ENCODE peak calls at places on chromosomes 11 and 22, in eight cellular contexts. J is endothelial cell, V is AG09319, P is heart right ventricle, W is body of pancreas, D is lower leg skin, O is fibroblast of the aortic adventitia, U is tibial nerve. Y is an unnamed sample.

GRCh38 chr22:20296598-20296997 is 23.3 kb downstream of the DGCR6L start:
- DNase-seq in J (no peak), V (no peak), P (no peak), W (no peak), D (no peak), O (no peak), U (no peak), Y (no peak)

GRCh38 chr22:38882972-38883622 is 11.1 kb upstream of the CBX6 start:
- DNase-seq in J (no peak), V (no peak), P (no peak), W (no peak), D (no peak), O (no peak), U (no peak), Y (no peak)

GRCh38 chr22:31812977-31813605 is 59.3 kb downstream of the DEPDC5 start:
- DNase-seq in J (no peak), V (no peak), P (no peak), W (no peak), D (no peak), O (no peak), U (no peak), Y (no peak)

GRCh38 chr11:76769645-76770586 is 13.2 kb upstream of the TSKU start:
- DNase-seq in J (no peak), V (no peak), P (no peak), W (peak), D (no peak), O (peak), U (no peak), Y (no peak)

GRCh38 chr22:40453676-40454075 is 83.3 kb downstream of the SGSM3 start:
- DNase-seq in J (no peak), V (no peak), P (no peak), W (no peak), D (no peak), O (no peak), U (no peak), Y (no peak)

GRCh38 chr22:46742576-46743221 is 4.6 kb upstream of the CERK start:
- DNase-seq in J (no peak), V (no peak), P (no peak), W (no peak), D (no peak), O (no peak), U (no peak), Y (no peak)

GRCh38 chr11:65204646-65205601 is 23.2 kb downstream of the CAPN1 start:
- DNase-seq in J (peak), V (no peak), P (no peak), W (no peak), D (no peak), O (peak), U (no peak), Y (peak)

GRCh38 chr11:26286472-26287066 is 45.4 kb upstream of the ANO3 start:
- DNase-seq in J (peak), V (no peak), P (no peak), W (no peak), D (no peak), O (peak), U (no peak), Y (no peak)

GRCh38 chr22:48737461-48738203 is 1090.0 kb downstream of the BRD1 start:
- DNase-seq in J (no peak), V (no peak), P (no peak), W (no peak), D (no peak), O (no peak), U (no peak), Y (no peak)

GRCh38 chr22:23306926-23307325 is 126.6 kb downstream of the BCR start:
- DNase-seq in J (no peak), V (no peak), P (no peak), W (no peak), D (no peak), O (no peak), U (no peak), Y (no peak)

GRCh38 chr11:117900720-117901440 is 24.4 kb upstream of the FXYD6 start:
- DNase-seq in J (no peak), V (no peak), P (no peak), W (no peak), D (no peak), O (no peak), U (no peak), Y (no peak)

GRCh38 chr11:18393581-18394299 is 623 bp upstream of the LDHA start:
- DNase-seq in J (no peak), V (no peak), P (no peak), W (peak), D (no peak), O (no peak), U (peak), Y (no peak)

GRCh38 chr22:38656256-38657148 is at the start of the genes CBY1 and FAM227A:
- DNase-seq in J (peak), V (peak), P (peak), W (peak), D (peak), O (peak), U (peak), Y (peak)

GRCh38 chr11:125448136-125448535 is 47.9 kb downstream of the FEZ1 start:
- DNase-seq in J (no peak), V (no peak), P (no peak), W (no peak), D (no peak), O (peak), U (no peak), Y (no peak)

GRCh38 chr11:18366286-18366685 is 28.1 kb upstream of the LDHA start:
- DNase-seq in J (no peak), V (no peak), P (no peak), W (no peak), D (no peak), O (no peak), U (no peak), Y (no peak)

GRCh38 chr11:128658499-128658898 is 35.4 kb upstream of the FLI1 start:
- DNase-seq in J (no peak), V (no peak), P (no peak), W (no peak), D (no peak), O (no peak), U (no peak), Y (no peak)

GRCh38 chr11:304915-305833 is 2.4 kb upstream of the IFITM2 start:
- DNase-seq in J (peak), V (peak), P (peak), W (peak), D (peak), O (peak), U (peak), Y (no peak)

GRCh38 chr11:8094656-8095055 is 13.6 kb downstream of the TUB start:
- DNase-seq in J (no peak), V (no peak), P (no peak), W (peak), D (no peak), O (no peak), U (no peak), Y (no peak)

GRCh38 chr11:72352859-72353551 is 81.3 kb downstream of the CLPB start:
- DNase-seq in J (peak), V (peak), P (no peak), W (no peak), D (no peak), O (peak), U (peak), Y (no peak)

GRCh38 chr11:100932474-100933100 is 197.0 kb downstream of the PGR start:
- DNase-seq in J (no peak), V (no peak), P (no peak), W (no peak), D (no peak), O (peak), U (no peak), Y (no peak)

GRCh38 chr11:46248270-46249102 is 29.0 kb upstream of the CREB3L1 start:
- DNase-seq in J (no peak), V (peak), P (no peak), W (no peak), D (no peak), O (peak), U (no peak), Y (no peak)

GRCh38 chr11:12841946-12842630 is 167.0 kb upstream of the RASSF10 start:
- DNase-seq in J (peak), V (no peak), P (no peak), W (peak), D (no peak), O (peak), U (no peak), Y (no peak)

GRCh38 chr22:39498368-39498767 is 3.7 kb upstream of the MIEF1 start:
- DNase-seq in J (no peak), V (no peak), P (no peak), W (no peak), D (peak), O (no peak), U (no peak), Y (no peak)

GRCh38 chr22:43449205-43449830 is 37.5 kb downstream of the MPPED1 start:
- DNase-seq in J (no peak), V (no peak), P (no peak), W (no peak), D (no peak), O (no peak), U (no peak), Y (no peak)

GRCh38 chr22:49697047-49697446 is 130.6 kb downstream of the BRD1 start:
- DNase-seq in J (no peak), V (no peak), P (no peak), W (no peak), D (no peak), O (no peak), U (no peak), Y (no peak)

GRCh38 chr22:21100149-21101032 is 54.6 kb downstream of the LRRC74B start:
- DNase-seq in J (no peak), V (no peak), P (no peak), W (no peak), D (no peak), O (no peak), U (no peak), Y (no peak)

GRCh38 chr11:1222491-1223345 is at the start of gene MUC5B:
- DNase-seq in J (no peak), V (no peak), P (peak), W (no peak), D (no peak), O (peak), U (no peak), Y (no peak)

GRCh38 chr22:37501610-37502341 is 15.6 kb upstream of the MFNG start:
- DNase-seq in J (no peak), V (peak), P (peak), W (peak), D (no peak), O (peak), U (peak), Y (no peak)

GRCh38 chr11:5279678-5280077 is 9.9 kb upstream of the HBE1 start:
- DNase-seq in J (no peak), V (no peak), P (no peak), W (no peak), D (no peak), O (no peak), U (no peak), Y (no peak)

GRCh38 chr11:19374189-19374588 is 133.4 kb upstream of the E2F8 start:
- DNase-seq in J (no peak), V (no peak), P (no peak), W (no peak), D (peak), O (peak), U (no peak), Y (no peak)

GRCh38 chr22:50569896-50570535 is 7.3 kb upstream of the SYCE3 start:
- DNase-seq in J (no peak), V (no peak), P (no peak), W (no peak), D (no peak), O (no peak), U (no peak), Y (no peak)

GRCh38 chr22:44024288-44024908 is at the start of gene PARVB:
- DNase-seq in J (peak), V (no peak), P (peak), W (peak), D (no peak), O (peak), U (no peak), Y (no peak)

GRCh38 chr11:114321621-114322257 is 25.5 kb downstream of the NNMT start:
- DNase-seq in J (no peak), V (peak), P (peak), W (peak), D (no peak), O (peak), U (no peak), Y (no peak)

GRCh38 chr22:32991353-32992115 is 66.6 kb downstream of the SYN3 start:
- DNase-seq in J (no peak), V (peak), P (peak), W (no peak), D (peak), O (peak), U (no peak), Y (no peak)

GRCh38 chr22:24553597-24554315 is 1.2 kb downstream of the GUCD1 start:
- DNase-seq in J (no peak), V (no peak), P (peak), W (no peak), D (peak), O (peak), U (no peak), Y (no peak)

DNA sequence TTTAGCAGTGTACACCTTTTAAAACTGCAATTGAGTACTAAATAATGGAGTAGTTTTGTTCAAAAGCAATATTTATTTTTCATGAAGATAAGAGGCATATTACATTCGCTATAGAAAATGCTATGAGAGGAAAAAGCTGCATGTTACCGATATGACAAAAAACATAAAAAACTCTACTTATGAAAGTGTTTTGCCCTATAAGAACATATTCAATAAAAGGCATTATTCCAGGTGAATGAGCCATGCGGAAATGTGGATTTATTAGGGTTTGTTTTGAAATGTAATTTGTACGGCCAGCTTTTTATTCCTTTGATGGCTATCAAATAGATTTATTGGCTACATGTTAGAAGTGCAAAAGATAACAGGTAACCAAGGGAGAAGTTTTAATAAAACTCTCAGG is 129.3 kb upstream of the DDI1 start:
- DNase-seq in J (no peak), V (no peak), P (no peak), W (no peak), D (no peak), O (no peak), U (no peak), Y (no peak)
- TF ChIP-seq CTCF in J (no peak), V (no peak), P (no peak), W (no peak), D (no peak), O (no peak), U (no peak), Y (no peak)

GRCh38 chr11:62591448-62592215 is at the start of gene TUT1:
- DNase-seq in J (peak), V (peak), P (peak), W (peak), D (peak), O (peak), U (peak), Y (peak)
- TF ChIP-seq CTCF in J (no peak), V (no peak), P (no peak), W (no peak), D (no peak), O (no peak), U (no peak), Y (no peak)

DNA sequence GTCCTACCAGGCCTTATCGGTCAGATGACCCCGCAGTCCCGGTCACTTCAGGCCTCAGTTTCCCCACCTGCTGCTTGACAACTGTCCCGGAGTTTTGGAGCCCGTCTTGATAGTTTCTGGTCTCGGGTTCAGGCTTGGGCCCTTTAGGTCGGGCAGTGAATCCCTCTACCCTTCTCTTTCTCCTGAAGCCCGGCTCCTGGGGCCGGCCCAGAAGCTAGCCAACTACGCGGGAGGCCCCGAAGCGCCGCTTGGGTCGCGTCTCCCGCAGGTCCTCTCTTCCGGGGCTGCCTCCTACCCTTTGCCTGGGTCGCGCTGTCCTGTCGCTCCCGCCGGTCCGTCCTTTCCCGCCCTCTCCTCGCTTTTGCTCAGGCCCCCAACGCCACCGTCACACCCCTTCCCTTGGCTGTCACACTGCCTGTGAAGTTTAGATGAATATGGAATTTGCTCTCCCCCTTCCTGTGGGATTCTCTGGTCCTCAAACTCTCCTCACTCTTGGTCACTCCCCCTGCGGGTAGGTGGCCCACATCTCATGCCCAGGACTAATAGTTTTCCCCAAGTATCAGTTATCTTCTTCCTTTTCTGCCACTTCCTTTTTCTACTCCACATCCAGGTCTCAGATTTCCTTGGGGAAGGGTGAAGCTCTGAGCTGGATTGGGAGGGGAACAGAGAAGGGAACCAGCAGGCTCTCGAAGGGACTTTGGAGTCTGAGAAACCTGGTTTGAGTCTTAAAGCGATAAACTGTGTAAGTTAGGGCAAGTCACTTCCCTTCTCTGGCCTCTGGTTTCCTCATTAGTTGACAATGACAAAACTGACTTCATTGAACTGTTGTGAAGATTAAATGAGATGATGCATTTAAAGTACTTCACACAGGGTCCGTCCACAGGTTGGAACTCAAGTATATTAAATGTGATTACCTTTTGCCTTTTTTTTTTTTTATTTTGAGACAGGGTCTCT is 791 bp downstream of the RAB1B start:
- DNase-seq in J (no peak), V (no peak), P (no peak), W (no peak), D (no peak), O (peak), U (no peak), Y (no peak)
- TF ChIP-seq CTCF in J (peak), V (peak), P (peak), W (no peak), D (no peak), O (peak), U (no peak), Y (no peak)

GRCh38 chr11:2298795-2299747 is 2.6 kb downstream of the C11orf21 start:
- DNase-seq in J (peak), V (no peak), P (no peak), W (peak), D (peak), O (no peak), U (peak), Y (peak)
- TF ChIP-seq CTCF in J (no peak), V (no peak), P (peak), W (peak), D (no peak), O (peak), U (peak), Y (no peak)